ENCODE peak calls at places on chromosomes 1 and 21, in eight cellular contexts. A, W, O, P, F, Z, T and H are unnamed samples.
A peak's percentile ranks its signal among the peaks of the same experiment; 100 is the strongest.

GRCh38 chr1:71572038-71572437 is 491.2 kb upstream of the ZRANB2 start:
- DNase-seq in T (no peak), Z (no peak), F (no peak), A (peak; percentile 47), O (no peak), P (no peak), W (no peak), H (no peak)

GRCh38 chr1:36856126-36856525 is 178.2 kb downstream of the GRIK3 start:
- DNase-seq in Z (no peak), T (no peak), A (no peak), W (no peak), P (no peak), O (no peak), F (no peak), H (no peak)

GRCh38 chr21:37784591-37785318 is 131.5 kb downstream of the KCNJ6 start:
- DNase-seq in Z (no peak), P (no peak), O (no peak), F (no peak), T (no peak), W (no peak), A (no peak), H (no peak)

GRCh38 chr1:81775510-81775909 is 25.2 kb upstream of the ADGRL2 start:
- DNase-seq in A (no peak), T (no peak), Z (no peak), F (no peak), O (no peak), W (no peak), P (no peak), H (no peak)

GRCh38 chr1:4174291-4175200 is 274.5 kb upstream of the C1orf174 start:
- DNase-seq in T (no peak), A (no peak), F (no peak), Z (no peak), P (no peak), O (no peak), W (no peak), H (peak; percentile 83)

GRCh38 chr1:201933840-201934430 is 12.4 kb downstream of the LMOD1 start:
- DNase-seq in W (no peak), Z (no peak), A (peak; percentile 77), P (no peak), O (no peak), T (no peak), F (no peak), H (peak; percentile 66)

GRCh38 chr1:162335126-162335525 is 41.5 kb downstream of the SPATA46 start:
- DNase-seq in T (no peak), O (no peak), Z (no peak), P (no peak), A (no peak), W (no peak), F (no peak), H (no peak)

GRCh38 chr1:11337536-11338350 is 64.7 kb downstream of the UBIAD1 start:
- DNase-seq in P (peak; percentile 40), W (no peak), O (peak; percentile 48), A (peak; percentile 22), Z (peak; percentile 50), T (peak; percentile 42), F (peak; percentile 53), H (no peak)

GRCh38 chr1:204837440-204838084 is 33.1 kb upstream of the NFASC start:
- DNase-seq in P (no peak), F (peak; percentile 58), W (peak; percentile 69), O (peak; percentile 6), T (no peak), A (peak; percentile 51), Z (peak; percentile 40), H (no peak)

GRCh38 chr1:30195424-30196134 is 527.8 kb downstream of the MATN1 start:
- DNase-seq in W (no peak), T (no peak), P (no peak), F (no peak), A (no peak), O (no peak), Z (no peak), H (no peak)

GRCh38 chr21:35850029-35850428 is 210.3 kb downstream of the SETD4 start:
- DNase-seq in F (no peak), Z (no peak), T (no peak), P (no peak), A (peak; percentile 57), O (no peak), W (no peak), H (no peak)

GRCh38 chr1:41891403-41891896 is 27.3 kb downstream of the HIVEP3 start:
- DNase-seq in O (no peak), A (peak; percentile 67), F (no peak), W (no peak), Z (peak; percentile 36), P (peak; percentile 30), T (peak; percentile 24), H (no peak)

GRCh38 chr1:2311184-2312032 is 79.9 kb downstream of the MORN1 start:
- DNase-seq in T (no peak), O (peak; percentile 47), A (peak; percentile 79), F (peak; percentile 62), Z (peak; percentile 67), P (peak; percentile 76), W (peak; percentile 71), H (no peak)

GRCh38 chr1:65401612-65402011 is 18.9 kb upstream of the LEPR start:
- DNase-seq in T (no peak), Z (no peak), F (no peak), P (no peak), O (no peak), A (no peak), W (no peak), H (no peak)

GRCh38 chr1:228118040-228118439 is 8.9 kb upstream of the MRPL55 start:
- DNase-seq in A (no peak), F (no peak), O (no peak), T (no peak), W (no peak), P (no peak), Z (no peak), H (no peak)

GRCh38 chr1:243946946-243947345 is 96.9 kb upstream of the AKT3 start:
- DNase-seq in P (no peak), O (no peak), Z (no peak), A (no peak), T (no peak), W (no peak), F (no peak), H (no peak)

GRCh38 chr1:211925016-211925415 is 94.5 kb upstream of the LPGAT1 start:
- DNase-seq in Z (peak; percentile 77), A (no peak), W (no peak), P (peak; percentile 77), F (no peak), O (no peak), T (no peak), H (no peak)

GRCh38 chr1:63405021-63405420 is 37.6 kb downstream of the ALG6 start:
- DNase-seq in Z (no peak), A (no peak), O (no peak), F (no peak), P (no peak), W (no peak), T (no peak), H (no peak)

GRCh38 chr21:43287974-43288755 is 119.4 kb downstream of the CRYAA start:
- DNase-seq in O (no peak), Z (no peak), T (no peak), P (no peak), W (peak; percentile 8), F (no peak), A (no peak), H (no peak)

GRCh38 chr1:11571906-11572616 is 82.2 kb downstream of the FBXO2 start:
- DNase-seq in F (peak; percentile 23), T (no peak), W (no peak), O (peak; percentile 14), Z (no peak), A (no peak), P (no peak), H (no peak)

GRCh38 chr1:3000671-3001470 is 20.4 kb upstream of the ACTRT2 start:
- DNase-seq in F (no peak), Z (no peak), W (no peak), T (no peak), P (peak; percentile 3), A (no peak), O (no peak), H (peak; percentile 70)

GRCh38 chr1:187471555-187471954 is 642.8 kb downstream of the PLA2G4A start:
- DNase-seq in O (no peak), W (no peak), T (no peak), A (peak; percentile 4), F (no peak), Z (no peak), P (no peak), H (no peak)

GRCh38 chr1:92701147-92701546 is 83.8 kb downstream of the EVI5 start:
- DNase-seq in P (no peak), F (no peak), W (no peak), A (peak; percentile 94), Z (no peak), T (no peak), O (no peak), H (no peak)

DNA sequence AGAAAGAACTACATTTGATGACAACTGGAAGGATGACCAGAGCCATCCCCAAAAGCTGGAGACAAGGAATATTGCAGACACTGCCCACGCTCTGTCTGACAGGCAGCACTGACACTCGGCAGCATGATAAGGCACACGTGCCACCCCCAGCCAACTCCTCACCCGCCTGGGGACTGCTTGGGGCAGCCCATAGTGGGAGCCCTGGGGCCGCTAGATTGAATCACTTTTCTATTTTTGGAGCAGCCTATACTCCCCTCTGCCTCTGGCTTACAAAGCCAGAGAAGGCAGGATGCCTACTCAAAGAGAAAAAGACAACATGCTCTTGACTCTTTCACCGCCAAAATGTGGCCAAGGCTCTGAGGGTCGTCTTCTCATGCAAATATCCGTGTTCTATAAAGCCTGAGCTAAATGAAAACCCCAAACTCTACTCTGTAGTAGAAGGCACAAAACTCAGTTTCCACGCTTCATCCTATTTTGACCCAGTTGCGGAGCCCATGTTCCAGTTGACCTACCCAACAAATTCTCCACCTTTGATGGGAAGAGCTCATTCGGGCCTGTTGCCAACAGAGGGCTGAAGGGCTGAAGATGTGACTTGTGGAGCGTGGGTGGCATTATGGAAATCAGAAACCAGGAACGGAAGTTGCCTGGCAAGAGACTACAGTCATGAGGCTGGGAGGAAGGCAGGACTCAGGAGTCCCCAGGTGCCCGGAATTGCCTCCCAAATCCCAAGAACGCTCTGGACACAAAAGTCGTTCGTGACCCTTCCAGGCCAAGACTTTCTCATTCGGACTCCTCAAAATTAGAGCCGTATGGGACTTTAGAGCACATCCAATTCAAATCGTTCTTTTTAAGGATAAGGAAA is 1.1 kb downstream of the SMG5 start:
- DNase-seq in F (no peak), O (peak; percentile 57), P (no peak), A (no peak), W (no peak), T (peak; percentile 67), Z (no peak), H (no peak)
- TF ChIP-seq CTCF in F (no peak), O (no peak), P (no peak), A (no peak), W (no peak), T (no peak), Z (no peak), H (no peak)

GRCh38 chr1:8589571-8589970 is 227.9 kb downstream of the RERE start:
- DNase-seq in P (no peak), W (no peak), Z (no peak), F (no peak), O (no peak), T (no peak), A (no peak), H (no peak)
- TF ChIP-seq CTCF in P (no peak), W (no peak), Z (no peak), F (no peak), O (no peak), T (no peak), A (no peak), H (no peak)

GRCh38 chr1:111943056-111943455 is 46.4 kb downstream of the KCND3 start:
- DNase-seq in A (no peak), Z (no peak), F (no peak), O (no peak), T (no peak), W (no peak), P (no peak), H (no peak)
- TF ChIP-seq CTCF in A (no peak), Z (no peak), F (no peak), O (no peak), T (no peak), W (no peak), P (no peak), H (no peak)

GRCh38 chr1:86190873-86191272 is 34.3 kb upstream of the COL24A1 start:
- DNase-seq in A (no peak), Z (no peak), O (no peak), W (no peak), P (no peak), T (no peak), F (no peak), H (no peak)
- TF ChIP-seq CTCF in A (no peak), Z (no peak), O (no peak), W (no peak), P (no peak), T (no peak), F (no peak), H (no peak)